ENCODE peak calls at places on chromosomes 7 and 10, in nine cellular contexts. N is A549, W is GM12878, T is HCT116, Y is HepG2, J is SK-N-SH, I is GM23338, V is HL-60, S is K562. O is an unnamed sample.

GRCh38 chr10:84244651-84245270 is at the start of gene RGR:
- DNase-seq in N (no peak), W (no peak), T (no peak), Y (peak; percentile 75), J (no peak), I (no peak), V (no peak), S (no peak), O (no peak)

GRCh38 chr10:92811986-92812385 is 36.3 kb upstream of the EXOC6 start:
- DNase-seq in N (no peak), W (no peak), T (no peak), Y (no peak), J (peak; percentile 60), I (no peak), V (no peak), S (no peak), O (no peak)

GRCh38 chr10:89466599-89467035 is 52.2 kb downstream of the IFIT5 start:
- DNase-seq in N (no peak), W (no peak), T (peak; percentile 44), Y (peak; percentile 18), J (peak; percentile 23), I (peak; percentile 48), V (peak; percentile 36), S (no peak), O (no peak)

GRCh38 chr10:118732253-118733194 is 22.2 kb downstream of the CACUL1 start:
- DNase-seq in N (no peak), W (no peak), T (no peak), Y (no peak), J (no peak), I (no peak), V (no peak), S (no peak), O (no peak)

GRCh38 chr10:61600389-61600788 is 62.3 kb upstream of the CABCOCO1 start:
- DNase-seq in N (no peak), W (no peak), T (no peak), Y (no peak), J (no peak), I (no peak), V (no peak), S (no peak), O (no peak)

GRCh38 chr10:75402486-75403143 is 1.1 kb upstream of the ZNF503 start:
- DNase-seq in N (peak; percentile 52), W (no peak), T (no peak), Y (no peak), J (peak; percentile 58), I (peak; percentile 70), V (peak; percentile 39), S (no peak), O (no peak)

GRCh38 chr7:83520706-83521105 is 128.2 kb downstream of the SEMA3E start:
- DNase-seq in N (no peak), W (no peak), T (no peak), Y (no peak), J (no peak), I (no peak), V (no peak), S (no peak), O (no peak)

GRCh38 chr10:5094265-5095205 is at the start of gene AKR1C3:
- DNase-seq in N (peak; percentile 61), W (no peak), T (peak; percentile 51), Y (peak; percentile 78), J (peak; percentile 32), I (peak; percentile 66), V (no peak), S (peak; percentile 27), O (no peak)

GRCh38 chr7:2808891-2809660 is 35.0 kb downstream of the GNA12 start:
- DNase-seq in N (no peak), W (no peak), T (no peak), Y (no peak), J (no peak), I (peak; percentile 0), V (peak; percentile 68), S (peak; percentile 33), O (no peak)

GRCh38 chr10:29688230-29688634 is 53.5 kb upstream of the SVIL start:
- DNase-seq in N (no peak), W (no peak), T (peak; percentile 32), Y (no peak), J (peak; percentile 47), I (peak; percentile 85), V (peak; percentile 25), S (no peak), O (no peak)

GRCh38 chr10:24009736-24010135 is 199.2 kb upstream of the KIAA1217 start:
- DNase-seq in N (no peak), W (no peak), T (no peak), Y (no peak), J (no peak), I (no peak), V (no peak), S (no peak), O (no peak)

GRCh38 chr7:48280100-48280499 is 108.8 kb downstream of the ABCA13 start:
- DNase-seq in N (no peak), W (no peak), T (no peak), Y (no peak), J (no peak), I (no peak), V (no peak), S (no peak), O (no peak)

GRCh38 chr10:48246501-48246900 is 28.0 kb downstream of the FRMPD2 start:
- DNase-seq in N (no peak), W (no peak), T (no peak), Y (no peak), J (no peak), I (no peak), V (no peak), S (no peak), O (no peak)

GRCh38 chr10:95388539-95388938 is 97.7 kb upstream of the PDLIM1 start:
- DNase-seq in N (no peak), W (no peak), T (no peak), Y (peak; percentile 91), J (no peak), I (no peak), V (no peak), S (no peak), O (no peak)

GRCh38 chr7:43390601-43391000 is 192.3 kb upstream of the STK17A start:
- DNase-seq in N (no peak), W (no peak), T (no peak), Y (peak; percentile 16), J (no peak), I (no peak), V (no peak), S (no peak), O (no peak)

GRCh38 chr10:89120931-89121907 is 85.9 kb downstream of the CH25H start:
- DNase-seq in N (no peak), W (no peak), T (no peak), Y (no peak), J (no peak), I (no peak), V (no peak), S (no peak), O (no peak)

GRCh38 chr7:70016044-70016770 is 417.9 kb downstream of the AUTS2 start:
- DNase-seq in N (peak; percentile 3), W (no peak), T (no peak), Y (no peak), J (no peak), I (no peak), V (no peak), S (no peak), O (no peak)

GRCh38 chr10:122206471-122207065 is 64.5 kb upstream of the BTBD16 start:
- DNase-seq in N (no peak), W (no peak), T (no peak), Y (no peak), J (no peak), I (no peak), V (no peak), S (no peak), O (no peak)

GRCh38 chr10:132708936-132709335 is 77.0 kb downstream of the NKX6-2 start:
- DNase-seq in N (no peak), W (no peak), T (no peak), Y (no peak), J (no peak), I (no peak), V (no peak), S (no peak), O (no peak)

GRCh38 chr10:1153805-1154351 is 97.7 kb downstream of the WDR37 start:
- DNase-seq in N (no peak), W (no peak), T (no peak), Y (no peak), J (peak; percentile 20), I (no peak), V (no peak), S (no peak), O (no peak)

GRCh38 chr7:117362294-117362693 is 39.4 kb upstream of the WNT2 start:
- DNase-seq in N (no peak), W (no peak), T (no peak), Y (no peak), J (no peak), I (no peak), V (no peak), S (no peak), O (no peak)
- TF ChIP-seq CTCF in N (no peak), W (no peak), T (no peak), Y (no peak), J (no peak), I (no peak), V (no peak), S (no peak), O (no peak)

GRCh38 chr10:99365761-99366160 is 36.6 kb downstream of the CNNM1 start:
- DNase-seq in N (no peak), W (no peak), T (no peak), Y (no peak), J (no peak), I (no peak), V (no peak), S (no peak), O (no peak)
- TF ChIP-seq REST in N (no peak), W (no peak), T (no peak), Y (no peak), J (no peak), I (no peak), V (no peak), S (no peak), O (no peak)

DNA sequence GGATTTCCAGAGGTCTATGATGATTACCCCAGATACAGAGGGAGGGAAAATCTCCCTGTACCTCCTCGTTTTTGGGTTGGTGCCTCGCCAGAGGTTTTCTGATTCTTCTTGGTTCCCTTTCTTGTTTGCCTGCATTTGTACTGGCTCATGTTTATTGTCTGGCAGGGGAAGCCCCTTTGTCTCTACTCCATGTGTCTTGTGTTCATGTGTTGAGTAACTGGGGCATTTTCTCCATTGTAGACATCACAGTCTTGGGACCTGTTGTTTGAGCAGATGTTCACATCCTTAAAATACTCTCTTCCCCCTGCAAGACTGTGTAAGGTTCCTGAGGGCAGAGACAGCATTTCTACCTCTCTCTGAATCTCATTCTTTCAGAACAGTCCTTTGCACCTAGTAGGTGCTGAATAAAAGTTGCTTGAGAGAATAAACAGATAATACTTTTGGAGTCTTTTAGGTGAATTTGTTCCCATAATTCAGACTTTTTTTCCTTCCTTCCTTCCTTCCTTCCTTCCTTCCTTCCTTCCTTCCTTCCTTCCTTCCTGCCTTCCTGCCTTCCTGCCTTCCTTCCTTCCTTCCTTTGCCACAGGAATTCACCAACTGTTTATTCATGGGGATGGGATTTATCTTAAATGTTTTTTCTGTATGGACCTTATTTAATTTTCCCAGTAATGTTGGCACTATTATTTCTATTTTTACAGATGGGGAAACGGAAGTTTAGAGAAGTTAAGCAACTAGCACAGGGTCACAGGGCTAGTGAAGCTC is 25.2 kb downstream of the CDK14 start:
- DNase-seq in N (no peak), W (no peak), T (no peak), Y (no peak), J (no peak), I (no peak), V (peak; percentile 29), S (no peak), O (no peak)
- H3K27ac ChIP-seq in N (no peak overlapping the region), W (no peak overlapping the region), T (no peak overlapping the region), Y (no peak overlapping the region), J (no peak overlapping the region), I (no peak overlapping the region), V (peak overlapping the region; percentile 19), S (no peak overlapping the region), O (no peak overlapping the region)

GRCh38 chr10:76779163-76779820 is 858.3 kb downstream of the KCNMA1 start:
- DNase-seq in N (no peak), W (no peak), T (no peak), Y (no peak), J (no peak), I (peak; percentile 77), V (no peak), S (no peak), O (no peak)
- TF ChIP-seq CTCF in N (no peak), W (no peak), T (no peak), Y (no peak), J (no peak), I (peak; percentile 37), V (no peak), S (no peak), O (peak; percentile 5)

O was measured in Panc1.